ENCODE peak calls at places on chromosomes 3 and 15, in five cellular contexts. One of them, this sample, is unnamed.

GRCh38 chr15:79923068-79923514 is 26.3 kb upstream of the MTHFS start:
- DNase-seq in tibial artery: peak
- DNase-seq in GM12878: no peak
- DNase-seq in cardiac fibroblast: peak
- DNase-seq in OCI-LY7: peak
- DNase-seq in this sample: no peak

GRCh38 chr3:167872941-167873340 is 137.4 kb downstream of the SERPINI1 start:
- DNase-seq in GM12878: no peak
- DNase-seq in OCI-LY7: peak
- DNase-seq in cardiac fibroblast: no peak
- DNase-seq in tibial artery: no peak
- DNase-seq in this sample: no peak

GRCh38 chr3:174613173-174613572 is 246.0 kb upstream of the NAALADL2 start:
- DNase-seq in tibial artery: no peak
- DNase-seq in OCI-LY7: no peak
- DNase-seq in GM12878: no peak
- DNase-seq in cardiac fibroblast: no peak
- DNase-seq in this sample: no peak

GRCh38 chr3:16071246-16071645 is 103.2 kb upstream of the GALNT15 start:
- DNase-seq in tibial artery: no peak
- DNase-seq in OCI-LY7: no peak
- DNase-seq in GM12878: no peak
- DNase-seq in cardiac fibroblast: no peak
- DNase-seq in this sample: no peak

GRCh38 chr3:16374047-16375019 is 109.3 kb downstream of the OXNAD1 start:
- DNase-seq in GM12878: no peak
- DNase-seq in tibial artery: no peak
- DNase-seq in OCI-LY7: peak
- DNase-seq in cardiac fibroblast: no peak
- DNase-seq in this sample: no peak

GRCh38 chr15:41899854-41900442 is 6.1 kb upstream of the SPTBN5 start:
- DNase-seq in tibial artery: no peak
- DNase-seq in OCI-LY7: no peak
- DNase-seq in GM12878: no peak
- DNase-seq in cardiac fibroblast: no peak
- DNase-seq in this sample: no peak

GRCh38 chr3:53073553-53074365 is 27.9 kb upstream of the SFMBT1 start:
- DNase-seq in tibial artery: no peak
- DNase-seq in cardiac fibroblast: no peak
- DNase-seq in GM12878: no peak
- DNase-seq in OCI-LY7: no peak
- DNase-seq in this sample: no peak

GRCh38 chr3:7144696-7145308 is 283.9 kb downstream of the GRM7 start:
- DNase-seq in OCI-LY7: peak
- DNase-seq in tibial artery: no peak
- DNase-seq in cardiac fibroblast: no peak
- DNase-seq in GM12878: no peak
- DNase-seq in this sample: no peak

GRCh38 chr15:58852347-58852746 is 81.1 kb downstream of the SLTM start:
- DNase-seq in tibial artery: no peak
- DNase-seq in cardiac fibroblast: peak
- DNase-seq in OCI-LY7: peak
- DNase-seq in GM12878: no peak
- DNase-seq in this sample: no peak

GRCh38 chr15:75389791-75390382 is 21.5 kb upstream of the MAN2C1 start:
- DNase-seq in cardiac fibroblast: no peak
- DNase-seq in tibial artery: no peak
- DNase-seq in GM12878: no peak
- DNase-seq in OCI-LY7: no peak
- DNase-seq in this sample: no peak

DNA sequence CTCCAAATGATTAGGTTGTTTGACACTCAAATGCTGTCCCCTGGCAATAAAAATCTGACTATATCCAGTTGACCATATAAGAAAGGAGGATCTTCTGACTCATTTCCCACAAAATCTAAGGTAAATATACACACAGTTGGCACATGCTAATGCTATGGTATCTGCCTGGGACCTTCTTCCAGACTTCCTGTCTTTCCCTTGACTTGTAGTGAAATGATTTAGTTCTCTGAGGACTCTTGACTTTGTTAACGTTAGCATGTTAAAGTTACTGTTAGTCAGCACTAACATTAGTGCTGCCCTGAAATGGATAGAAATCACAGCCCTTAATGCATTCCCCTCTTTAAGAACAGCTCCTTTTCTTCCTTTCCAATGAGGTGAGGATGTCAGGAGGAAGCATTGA is 124.3 kb upstream of the LSAMP start:
- DNase-seq in GM12878: no peak
- DNase-seq in OCI-LY7: no peak
- DNase-seq in cardiac fibroblast: no peak
- DNase-seq in tibial artery: no peak
- DNase-seq in this sample: no peak
- TF ChIP-seq CTCF in GM12878: no peak
- TF ChIP-seq CTCF in OCI-LY7: no peak
- TF ChIP-seq CTCF in cardiac fibroblast: no peak
- TF ChIP-seq CTCF in tibial artery: no peak
- TF ChIP-seq CTCF in this sample: no peak

GRCh38 chr3:192887701-192888100 is 30.0 kb downstream of the MB21D2 start:
- DNase-seq in cardiac fibroblast: peak
- DNase-seq in tibial artery: no peak
- DNase-seq in GM12878: no peak
- DNase-seq in OCI-LY7: no peak
- DNase-seq in this sample: no peak
- H3K4me3 ChIP-seq in cardiac fibroblast: no peak
- H3K4me3 ChIP-seq in tibial artery: no peak
- H3K4me3 ChIP-seq in GM12878: no peak
- H3K4me3 ChIP-seq in OCI-LY7: no peak
- H3K4me3 ChIP-seq in this sample: no peak

GRCh38 chr3:57094606-57095005 is 34.1 kb downstream of the SPATA12 start:
- DNase-seq in cardiac fibroblast: peak
- DNase-seq in OCI-LY7: no peak
- DNase-seq in tibial artery: no peak
- DNase-seq in GM12878: no peak
- DNase-seq in this sample: peak

GRCh38 chr3:57091874-57092273 is 31.4 kb downstream of the SPATA12 start:
- DNase-seq in GM12878: no peak
- DNase-seq in OCI-LY7: no peak
- DNase-seq in tibial artery: no peak
- DNase-seq in cardiac fibroblast: no peak
- DNase-seq in this sample: no peak

GRCh38 chr3:57094011-57094535 is 33.6 kb downstream of the SPATA12 start:
- DNase-seq in tibial artery: no peak
- DNase-seq in cardiac fibroblast: no peak
- DNase-seq in OCI-LY7: no peak
- DNase-seq in GM12878: no peak
- DNase-seq in this sample: no peak

GRCh38 chr3:57095361-57095760 is 34.9 kb downstream of the SPATA12 start:
- DNase-seq in GM12878: no peak
- DNase-seq in tibial artery: no peak
- DNase-seq in cardiac fibroblast: no peak
- DNase-seq in OCI-LY7: no peak
- DNase-seq in this sample: no peak

GRCh38 chr3:57093489-57093888 is 33.0 kb downstream of the SPATA12 start:
- DNase-seq in cardiac fibroblast: no peak
- DNase-seq in GM12878: no peak
- DNase-seq in OCI-LY7: peak
- DNase-seq in tibial artery: no peak
- DNase-seq in this sample: no peak
- TF ChIP-seq CTCF in cardiac fibroblast: no peak
- TF ChIP-seq CTCF in GM12878: no peak
- TF ChIP-seq CTCF in OCI-LY7: peak
- TF ChIP-seq CTCF in tibial artery: no peak
- TF ChIP-seq CTCF in this sample: no peak

GRCh38 chr3:194671511-194671899 is 486 bp downstream of the LSG1 start:
- DNase-seq in cardiac fibroblast: peak
- DNase-seq in GM12878: no peak
- DNase-seq in OCI-LY7: peak
- DNase-seq in tibial artery: no peak
- DNase-seq in this sample: no peak
- H3K4me3 ChIP-seq in cardiac fibroblast: peak
- H3K4me3 ChIP-seq in GM12878: peak
- H3K4me3 ChIP-seq in OCI-LY7: peak
- H3K4me3 ChIP-seq in tibial artery: peak
- H3K4me3 ChIP-seq in this sample: peak

This sample was measured in AG04450.